ENCODE peak calls at places on chromosomes 5 and 9, in ten cellular contexts. One of them, this sample, is unnamed.

GRCh38 chr5:67059747-67060490 is 136.7 kb downstream of the CD180 start:
- DNase-seq in NCI-H1417 treated with DMSO at 0.1 percent for 48 hours: no peak
- DNase-seq in activated T-cell treated with anti-CD3 and anti-CD28 coated beads for 4 hours: no peak
- DNase-seq in kidney tubule cell: no peak
- DNase-seq in NCI-H2081: no peak
- DNase-seq in left colon: no peak
- DNase-seq in Right ventricle myocardium superior: no peak
- DNase-seq in naive thymus-derived CD4-positive, alpha-beta T cell: no peak
- DNase-seq in AG20443: no peak
- DNase-seq in NCI-H69: no peak
- DNase-seq in this sample: peak; percentile 74

GRCh38 chr5:143302344-143302743 is 101.1 kb downstream of the NR3C1 start:
- DNase-seq in left colon: no peak
- DNase-seq in naive thymus-derived CD4-positive, alpha-beta T cell: no peak
- DNase-seq in kidney tubule cell: peak; percentile 34
- DNase-seq in activated T-cell treated with anti-CD3 and anti-CD28 coated beads for 4 hours: no peak
- DNase-seq in NCI-H2081: no peak
- DNase-seq in NCI-H1417 treated with DMSO at 0.1 percent for 48 hours: no peak
- DNase-seq in AG20443: no peak
- DNase-seq in Right ventricle myocardium superior: no peak
- DNase-seq in NCI-H69: no peak
- DNase-seq in this sample: peak; percentile 62

GRCh38 chr9:89347651-89348050 is 29.4 kb downstream of the SECISBP2 start:
- DNase-seq in naive thymus-derived CD4-positive, alpha-beta T cell: no peak
- DNase-seq in NCI-H1417 treated with DMSO at 0.1 percent for 48 hours: no peak
- DNase-seq in Right ventricle myocardium superior: no peak
- DNase-seq in left colon: no peak
- DNase-seq in kidney tubule cell: no peak
- DNase-seq in NCI-H69: no peak
- DNase-seq in AG20443: no peak
- DNase-seq in activated T-cell treated with anti-CD3 and anti-CD28 coated beads for 4 hours: no peak
- DNase-seq in NCI-H2081: no peak
- DNase-seq in this sample: no peak

GRCh38 chr5:103617913-103618312 is 55.3 kb upstream of the NUDT12 start:
- DNase-seq in activated T-cell treated with anti-CD3 and anti-CD28 coated beads for 4 hours: no peak
- DNase-seq in NCI-H2081: no peak
- DNase-seq in AG20443: no peak
- DNase-seq in left colon: no peak
- DNase-seq in naive thymus-derived CD4-positive, alpha-beta T cell: no peak
- DNase-seq in kidney tubule cell: no peak
- DNase-seq in NCI-H69: no peak
- DNase-seq in NCI-H1417 treated with DMSO at 0.1 percent for 48 hours: no peak
- DNase-seq in Right ventricle myocardium superior: no peak
- DNase-seq in this sample: no peak

GRCh38 chr9:80932947-80933346 is 756.4 kb downstream of the TLE1 start:
- DNase-seq in Right ventricle myocardium superior: no peak
- DNase-seq in NCI-H69: no peak
- DNase-seq in NCI-H2081: no peak
- DNase-seq in NCI-H1417 treated with DMSO at 0.1 percent for 48 hours: no peak
- DNase-seq in AG20443: no peak
- DNase-seq in left colon: no peak
- DNase-seq in kidney tubule cell: no peak
- DNase-seq in naive thymus-derived CD4-positive, alpha-beta T cell: no peak
- DNase-seq in activated T-cell treated with anti-CD3 and anti-CD28 coated beads for 4 hours: no peak
- DNase-seq in this sample: no peak

GRCh38 chr5:113128931-113129330 is 152.3 kb downstream of the DCP2 start:
- DNase-seq in Right ventricle myocardium superior: no peak
- DNase-seq in AG20443: no peak
- DNase-seq in NCI-H2081: no peak
- DNase-seq in naive thymus-derived CD4-positive, alpha-beta T cell: no peak
- DNase-seq in kidney tubule cell: no peak
- DNase-seq in activated T-cell treated with anti-CD3 and anti-CD28 coated beads for 4 hours: no peak
- DNase-seq in NCI-H1417 treated with DMSO at 0.1 percent for 48 hours: no peak
- DNase-seq in NCI-H69: no peak
- DNase-seq in left colon: no peak
- DNase-seq in this sample: no peak

GRCh38 chr9:124251605-124252366 is 6.0 kb upstream of the NEK6 start:
- DNase-seq in activated T-cell treated with anti-CD3 and anti-CD28 coated beads for 4 hours: no peak
- DNase-seq in naive thymus-derived CD4-positive, alpha-beta T cell: no peak
- DNase-seq in NCI-H1417 treated with DMSO at 0.1 percent for 48 hours: no peak
- DNase-seq in AG20443: peak; percentile 64
- DNase-seq in kidney tubule cell: peak; percentile 87
- DNase-seq in left colon: no peak
- DNase-seq in Right ventricle myocardium superior: no peak
- DNase-seq in NCI-H69: peak; percentile 46
- DNase-seq in NCI-H2081: peak; percentile 23
- DNase-seq in this sample: no peak

GRCh38 chr5:119343766-119344165 is 12.1 kb upstream of the TNFAIP8 start:
- DNase-seq in naive thymus-derived CD4-positive, alpha-beta T cell: no peak
- DNase-seq in activated T-cell treated with anti-CD3 and anti-CD28 coated beads for 4 hours: peak; percentile 50
- DNase-seq in NCI-H1417 treated with DMSO at 0.1 percent for 48 hours: no peak
- DNase-seq in NCI-H2081: no peak
- DNase-seq in AG20443: no peak
- DNase-seq in kidney tubule cell: peak; percentile 41
- DNase-seq in NCI-H69: no peak
- DNase-seq in Right ventricle myocardium superior: no peak
- DNase-seq in left colon: no peak
- DNase-seq in this sample: no peak

GRCh38 chr9:69931340-69931739 is 110.7 kb downstream of the CFAP95 start:
- DNase-seq in activated T-cell treated with anti-CD3 and anti-CD28 coated beads for 4 hours: no peak
- DNase-seq in kidney tubule cell: no peak
- DNase-seq in left colon: no peak
- DNase-seq in NCI-H2081: no peak
- DNase-seq in NCI-H1417 treated with DMSO at 0.1 percent for 48 hours: no peak
- DNase-seq in AG20443: no peak
- DNase-seq in NCI-H69: peak; percentile 12
- DNase-seq in Right ventricle myocardium superior: no peak
- DNase-seq in naive thymus-derived CD4-positive, alpha-beta T cell: no peak
- DNase-seq in this sample: peak; percentile 11

This sample was measured in bronchial epithelial cell.